ENCODE peak calls at places on chromosome 17, in four cellular contexts. W is A549, V is GM12878, B is HepG2. S is an unnamed sample.

GRCh38 chr17:50935201-50936124 is 69.3 kb upstream of the TOB1 start:
- DNase-seq in W (peak), B (peak), V (no peak), S (no peak)

GRCh38 chr17:49789278-49789578 is 747 bp downstream of the KAT7 start:
- DNase-seq in B (no peak), W (no peak), V (no peak), S (no peak)

GRCh38 chr17:69757794-69758430 is 317.1 kb upstream of the KCNJ16 start:
- DNase-seq in V (no peak), W (no peak), B (no peak), S (no peak)

GRCh38 chr17:70074236-70074830 is 692 bp upstream of the KCNJ16 start:
- DNase-seq in B (no peak), W (no peak), V (no peak), S (no peak)

GRCh38 chr17:41026668-41027471 is at the start of gene KRTAP1-5:
- DNase-seq in B (no peak), W (no peak), V (no peak), S (no peak)

GRCh38 chr17:57574040-57574513 is 171.0 kb downstream of the CCDC182 start:
- DNase-seq in B (no peak), W (no peak), V (no peak), S (no peak)

GRCh38 chr17:63426041-63426916 is 19.8 kb downstream of the CYB561 start:
- DNase-seq in W (no peak), B (no peak), V (no peak), S (no peak)

GRCh38 chr17:44222112-44222869 is 2.8 kb upstream of the UBTF start:
- DNase-seq in B (peak), W (peak), V (no peak), S (no peak)

GRCh38 chr17:42779942-42780815 is at the start of gene WNK4:
- DNase-seq in V (no peak), B (peak), W (peak), S (peak)

GRCh38 chr17:64984776-64985521 is 65.7 kb upstream of the LRRC37A3 start:
- DNase-seq in W (peak), B (peak), V (no peak), S (no peak)

GRCh38 chr17:16027708-16028584 is 28.3 kb downstream of the TTC19 start:
- DNase-seq in B (peak), V (peak), W (peak), S (peak)

GRCh38 chr17:73335591-73336503 is 24.0 kb upstream of the CDC42EP4 start:
- DNase-seq in B (no peak), V (no peak), W (peak), S (no peak)

GRCh38 chr17:42548070-42548837 is 4.5 kb upstream of the HSD17B1 start:
- DNase-seq in W (peak), B (no peak), V (no peak), S (no peak)

GRCh38 chr17:27290916-27291598 is 2.9 kb upstream of the WSB1 start:
- DNase-seq in B (peak), V (no peak), W (no peak), S (no peak)

GRCh38 chr17:68462381-68463210 is 5.3 kb upstream of the WIPI1 start:
- DNase-seq in W (peak), V (peak), B (peak), S (peak)

GRCh38 chr17:19381361-19381740 is 3.1 kb downstream of the MAPK7 start:
- DNase-seq in V (no peak), B (no peak), W (no peak), S (no peak)

GRCh38 chr17:58677204-58677880 is 14.5 kb downstream of the TEX14 start:
- DNase-seq in V (no peak), W (peak), B (no peak), S (no peak)

GRCh38 chr17:57902800-57903759 is 52.1 kb downstream of the CUEDC1 start:
- DNase-seq in V (peak), B (peak), W (peak), S (no peak)

GRCh38 chr17:19440421-19440820 is 29.4 kb downstream of the RNF112 start:
- DNase-seq in B (no peak), V (no peak), W (no peak), S (no peak)

GRCh38 chr17:79146562-79146961 is 71.9 kb downstream of the ENGASE start:
- DNase-seq in B (no peak), W (no peak), V (no peak), S (no peak)

GRCh38 chr17:49214665-49215360 is 4.3 kb downstream of the ABI3 start:
- DNase-seq in W (no peak), B (no peak), V (no peak), S (no peak)

GRCh38 chr17:45273551-45273957 is 11.7 kb upstream of the SPATA32 start:
- DNase-seq in B (no peak), V (no peak), W (no peak), S (no peak)

GRCh38 chr17:41615454-41615853 is 2.9 kb upstream of the KRT16 start:
- DNase-seq in W (peak), B (no peak), V (no peak), S (no peak)

GRCh38 chr17:4940625-4941021 is 555 bp downstream of the RNF167 start:
- DNase-seq in V (no peak), B (no peak), W (no peak), S (peak)

GRCh38 chr17:5485270-5486205 is at the start of gene DERL2:
- DNase-seq in V (no peak), W (peak), B (peak), S (peak)

GRCh38 chr17:2054740-2055493 is at the start of gene HIC1:
- DNase-seq in V (no peak), B (peak), W (peak), S (peak)

GRCh38 chr17:80880650-80880989 is 111.0 kb upstream of the CHMP6 start:
- DNase-seq in V (no peak), B (no peak), W (no peak), S (no peak)

GRCh38 chr17:16199093-16199492 is 16.2 kb downstream of the NCOR1 start:
- DNase-seq in W (no peak), B (no peak), V (no peak), S (no peak)

GRCh38 chr17:82091264-82092066 is 6.6 kb downstream of the FASN start:
- DNase-seq in W (no peak), B (no peak), V (no peak), S (no peak)

GRCh38 chr17:81561494-81561885 is 9.3 kb upstream of the FAAP100 start:
- DNase-seq in W (no peak), B (no peak), V (no peak), S (no peak)

GRCh38 chr17:81365601-81366585 is 29.4 kb upstream of the BAHCC1 start:
- DNase-seq in W (no peak), B (peak), V (peak), S (peak)

GRCh38 chr17:63647065-63647725 is 25.0 kb downstream of the MAP3K3 start:
- DNase-seq in V (no peak), W (no peak), B (no peak), S (no peak)

GRCh38 chr17:66715745-66716156 is 119.2 kb upstream of the CACNG5 start:
- DNase-seq in W (peak), V (peak), B (peak), S (peak)

GRCh38 chr17:65785109-65785508 is 223.7 kb upstream of the AXIN2 start:
- DNase-seq in V (no peak), W (peak), B (peak), S (no peak)

GRCh38 chr17:79301469-79301868 is 226.8 kb downstream of the ENGASE start:
- DNase-seq in B (no peak), V (no peak), W (no peak), S (no peak)

GRCh38 chr17:40340880-40341807 is 23.4 kb downstream of the GJD3 start:
- DNase-seq in B (peak), V (no peak), W (peak), S (peak)

GRCh38 chr17:56594528-56595418 is 1.3 kb downstream of the NOG start:
- DNase-seq in W (peak), B (no peak), V (no peak), S (no peak)

GRCh38 chr17:31495049-31495885 is 103.8 kb downstream of the RAB11FIP4 start:
- DNase-seq in V (no peak), W (no peak), B (no peak), S (no peak)
- TF ChIP-seq MYC in V (no peak), W (no peak), B (no peak), S (no peak)

GRCh38 chr17:28533091-28533670 is 19.2 kb downstream of the UNC119 start:
- DNase-seq in V (no peak), B (no peak), W (no peak), S (no peak)
- TF ChIP-seq HDAC2 in V (no peak), B (no peak), W (no peak), S (no peak)

GRCh38 chr17:34478244-34478643 is 101.1 kb upstream of the TMEM132E start:
- DNase-seq in B (no peak), W (no peak), V (no peak), S (no peak)
- TF ChIP-seq MYC in B (no peak), W (no peak), V (no peak), S (no peak)

GRCh38 chr17:83110755-83111154 is 31.3 kb downstream of the METRNL start:
- DNase-seq in V (no peak), B (no peak), W (no peak), S (no peak)

GRCh38 chr17:83108709-83109108 is 29.3 kb downstream of the METRNL start:
- DNase-seq in W (no peak), B (no peak), V (no peak), S (no peak)

GRCh38 chr17:83111516-83112282 is 32.3 kb downstream of the METRNL start:
- DNase-seq in V (no peak), W (no peak), B (no peak), S (no peak)

GRCh38 chr17:83109386-83109785 is 30.0 kb downstream of the METRNL start:
- DNase-seq in B (no peak), V (no peak), W (no peak), S (no peak)

DNA sequence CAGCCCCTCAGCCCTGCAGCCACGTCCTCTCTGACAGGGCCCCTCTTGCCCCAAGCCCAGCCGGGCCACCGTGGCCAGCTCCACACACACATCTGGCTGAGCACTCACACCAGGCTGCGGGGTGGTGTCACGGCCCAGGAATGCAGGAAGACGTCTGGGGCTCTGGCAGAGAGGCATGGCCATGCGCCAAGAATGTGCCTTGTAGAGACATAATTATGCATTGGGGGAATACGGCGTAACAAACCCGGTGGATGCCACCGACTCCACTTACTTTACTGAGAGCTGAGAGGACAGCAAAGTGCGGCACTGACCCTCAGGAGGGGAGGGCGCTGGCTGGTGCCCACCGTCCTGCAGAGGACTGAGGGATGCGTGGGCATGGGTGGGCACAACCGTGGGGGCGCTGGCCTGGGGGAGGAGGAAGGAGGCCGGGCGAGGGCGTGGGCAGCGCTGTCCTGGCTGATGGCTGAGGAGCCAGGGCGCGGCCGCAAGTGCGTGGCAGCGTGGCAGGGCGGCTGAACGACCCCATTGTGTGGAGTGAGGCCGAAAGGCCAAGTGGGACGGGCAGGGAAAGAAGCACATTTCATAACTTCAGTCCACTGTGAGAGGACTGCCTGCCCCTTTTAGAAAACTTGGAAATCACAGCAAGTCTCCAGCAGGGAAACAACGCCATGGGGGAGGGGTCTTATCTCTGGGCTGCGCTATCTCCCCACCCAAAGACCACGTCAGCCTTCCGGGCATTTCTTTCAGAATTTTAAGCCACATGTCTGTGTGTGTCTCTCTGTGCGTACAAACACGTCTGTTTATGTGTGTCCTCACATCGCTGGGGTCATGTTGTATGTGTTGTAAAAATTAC is 30.6 kb downstream of the METRNL start:
- DNase-seq in B (peak), V (no peak), W (peak), S (no peak)
- TF ChIP-seq HDAC2 in B (no peak), V (no peak), W (no peak), S (no peak)

DNA sequence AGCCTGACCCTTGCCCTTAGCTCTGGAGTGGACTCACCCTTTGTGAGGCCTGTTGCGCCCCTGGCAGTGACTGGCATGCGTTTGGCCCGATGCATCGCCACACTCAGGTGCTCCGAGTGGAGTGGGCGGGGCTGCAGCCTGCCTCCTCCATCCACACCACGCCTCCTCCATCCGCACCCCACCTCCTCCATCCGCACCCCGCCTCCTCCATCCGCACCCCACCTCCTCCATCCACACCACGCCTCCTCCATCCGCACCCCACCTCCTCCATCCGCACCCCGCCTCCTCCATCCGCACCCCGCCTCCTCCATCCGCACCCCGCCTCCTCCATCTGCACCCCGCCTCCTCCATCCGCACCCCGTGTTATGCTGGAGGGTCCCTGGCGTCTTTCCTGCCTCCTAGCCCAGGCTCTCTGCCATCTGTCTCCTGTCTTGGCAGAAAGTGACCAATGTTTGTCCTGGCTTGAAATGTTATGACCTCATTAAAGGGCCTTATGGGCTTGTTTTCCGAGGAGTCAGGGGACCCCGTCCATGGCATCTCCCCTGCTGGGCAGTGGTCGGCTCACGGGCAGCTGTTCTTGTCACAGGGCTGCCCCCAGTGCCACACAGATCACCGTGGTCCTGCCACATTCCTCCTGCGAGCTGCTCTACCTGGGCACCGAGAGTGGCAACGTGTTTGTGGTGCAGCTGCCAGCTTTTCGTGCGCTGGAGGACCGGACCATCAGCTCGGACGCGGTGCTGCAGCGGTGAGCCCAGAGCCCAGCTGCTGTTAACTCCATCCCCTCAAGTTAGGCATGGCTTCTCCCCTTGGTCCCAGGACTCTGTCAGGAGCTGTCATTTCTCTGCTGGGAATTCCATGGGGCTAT is 28.7 kb upstream of the MYO15B start:
- DNase-seq in W (no peak), B (no peak), V (no peak), S (peak)
- TF ChIP-seq MYC in W (no peak), B (no peak), V (no peak), S (no peak)

DNA sequence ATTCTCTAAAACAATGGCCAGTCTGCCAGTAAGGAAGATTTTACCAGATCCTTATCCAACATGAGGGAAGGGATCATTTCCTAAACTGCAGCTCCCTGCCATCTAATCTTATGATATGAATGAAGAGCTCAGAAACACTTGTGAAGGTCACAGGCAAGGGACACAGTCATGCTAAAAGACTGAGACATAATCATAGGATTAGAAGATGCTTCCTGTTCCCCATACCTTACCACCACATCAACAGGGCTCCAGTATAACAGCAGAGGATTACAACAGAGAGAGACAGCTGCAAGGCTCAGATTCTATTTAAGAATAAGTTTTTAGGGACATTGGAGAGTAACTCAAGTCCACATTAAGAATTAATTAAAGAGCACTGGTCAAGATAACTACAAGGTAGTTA is 93.3 kb downstream of the BRIP1 start:
- DNase-seq in B (no peak), W (no peak), V (no peak), S (no peak)
- TF ChIP-seq HDAC2 in B (no peak), W (no peak), V (no peak), S (no peak)